ENCODE peak calls at places on chromosomes 12 and 14, in eight cellular contexts. K, W, D, H, T, X, R and F are unnamed samples.
A peak's percentile ranks its signal among the peaks of the same experiment; 100 is the strongest.

GRCh38 chr14:31261859-31262739 is 54.5 kb upstream of the HECTD1 start:
- DNase-seq in K (peak; percentile 24), D (no peak), R (peak; percentile 52), W (no peak), H (no peak), X (no peak), T (peak; percentile 82), F (peak; percentile 41)

GRCh38 chr14:103546651-103547454 is 15.6 kb downstream of the BAG5 start:
- DNase-seq in H (peak; percentile 78), X (peak; percentile 83), D (peak; percentile 93), K (no peak), T (no peak), R (peak; percentile 83), W (peak; percentile 79), F (peak; percentile 60)

GRCh38 chr14:74620497-74620921 is 8.5 kb upstream of the LTBP2 start:
- DNase-seq in T (no peak), H (no peak), D (no peak), X (peak; percentile 51), R (no peak), K (no peak), W (no peak), F (no peak)

GRCh38 chr12:18653465-18653864 is 84.3 kb downstream of the PLCZ1 start:
- DNase-seq in K (no peak), W (no peak), R (no peak), D (no peak), H (no peak), X (no peak), T (no peak), F (no peak)

GRCh38 chr12:88247241-88247643 is 105.1 kb downstream of the TMTC3 start:
- DNase-seq in R (no peak), T (no peak), W (no peak), X (peak; percentile 10), D (no peak), K (no peak), H (no peak), F (no peak)

GRCh38 chr12:111767362-111768158 is 827 bp downstream of the ALDH2 start:
- DNase-seq in W (peak; percentile 58), X (peak; percentile 53), T (no peak), R (no peak), K (no peak), D (no peak), H (no peak), F (no peak)

GRCh38 chr12:120231316-120232011 is 30.6 kb upstream of the RPLP0 start:
- DNase-seq in R (peak; percentile 81), H (no peak), K (no peak), T (no peak), D (peak; percentile 88), W (peak; percentile 58), X (peak; percentile 94), F (peak; percentile 84)

GRCh38 chr14:19917243-19917642 is 3.2 kb upstream of the OR4K5 start:
- DNase-seq in D (no peak), X (no peak), R (no peak), H (no peak), K (no peak), T (no peak), W (no peak), F (no peak)

GRCh38 chr14:56814468-56815074 is 4.3 kb upstream of the OTX2 start:
- DNase-seq in T (no peak), K (no peak), H (no peak), X (no peak), W (no peak), D (no peak), R (no peak), F (no peak)

GRCh38 chr12:30154996-30155730 is 371.4 kb upstream of the TMTC1 start:
- DNase-seq in R (no peak), H (no peak), D (no peak), K (no peak), W (no peak), T (no peak), X (no peak), F (no peak)

GRCh38 chr12:91616401-91616800 is 433.8 kb upstream of the DCN start:
- DNase-seq in T (no peak), K (no peak), W (no peak), R (no peak), H (no peak), X (no peak), D (no peak), F (no peak)

GRCh38 chr12:27525373-27525772 is 1.4 kb downstream of the PPFIBP1 start:
- DNase-seq in X (peak; percentile 44), K (no peak), H (no peak), D (no peak), R (no peak), W (no peak), T (no peak), F (no peak)

GRCh38 chr14:52299692-52300278 is 14.3 kb upstream of the PTGER2 start:
- DNase-seq in H (no peak), W (no peak), K (no peak), T (no peak), X (peak; percentile 54), D (no peak), R (no peak), F (no peak)

GRCh38 chr14:101544550-101544949 is 16.7 kb upstream of the DIO3 start:
- DNase-seq in H (no peak), T (no peak), R (peak; percentile 5), D (no peak), K (no peak), W (no peak), X (no peak), F (no peak)

GRCh38 chr14:101549154-101549553 is 12.1 kb upstream of the DIO3 start:
- DNase-seq in K (no peak), R (peak; percentile 17), W (no peak), H (no peak), T (no peak), D (no peak), X (no peak), F (no peak)

GRCh38 chr14:101546706-101547105 is 14.6 kb upstream of the DIO3 start:
- DNase-seq in T (no peak), H (no peak), D (no peak), W (no peak), K (no peak), X (no peak), R (peak; percentile 12), F (no peak)

GRCh38 chr14:101547107-101547738 is 14.1 kb upstream of the DIO3 start:
- DNase-seq in D (no peak), H (no peak), T (no peak), R (peak; percentile 10), W (no peak), X (no peak), K (no peak), F (no peak)

GRCh38 chr14:101547961-101548669 is 13.2 kb upstream of the DIO3 start:
- DNase-seq in K (no peak), X (no peak), R (peak; percentile 7), H (no peak), T (no peak), W (no peak), D (no peak), F (no peak)
- H3K4me3 ChIP-seq in K (no peak overlapping the region), X (no peak overlapping the region), R (no peak overlapping the region), H (no peak overlapping the region), T (no peak overlapping the region), W (no peak overlapping the region), D (no peak overlapping the region), F (no peak overlapping the region)

GRCh38 chr12:104133861-104134260 is 4.1 kb downstream of the NFYB start:
- DNase-seq in H (no peak), K (no peak), R (no peak), X (no peak), D (no peak), T (no peak), W (no peak), F (no peak)

GRCh38 chr12:104134882-104135281 is 3.1 kb downstream of the NFYB start:
- DNase-seq in T (no peak), D (no peak), H (no peak), K (no peak), R (no peak), X (no peak), W (no peak), F (no peak)

GRCh38 chr12:104130760-104131159 is 7.2 kb downstream of the NFYB start:
- DNase-seq in K (no peak), W (no peak), T (no peak), H (no peak), D (no peak), R (no peak), X (no peak), F (no peak)

GRCh38 chr12:104132351-104132956 is 5.6 kb downstream of the NFYB start:
- DNase-seq in H (no peak), K (no peak), X (no peak), D (no peak), W (no peak), T (no peak), R (no peak), F (no peak)

DNA sequence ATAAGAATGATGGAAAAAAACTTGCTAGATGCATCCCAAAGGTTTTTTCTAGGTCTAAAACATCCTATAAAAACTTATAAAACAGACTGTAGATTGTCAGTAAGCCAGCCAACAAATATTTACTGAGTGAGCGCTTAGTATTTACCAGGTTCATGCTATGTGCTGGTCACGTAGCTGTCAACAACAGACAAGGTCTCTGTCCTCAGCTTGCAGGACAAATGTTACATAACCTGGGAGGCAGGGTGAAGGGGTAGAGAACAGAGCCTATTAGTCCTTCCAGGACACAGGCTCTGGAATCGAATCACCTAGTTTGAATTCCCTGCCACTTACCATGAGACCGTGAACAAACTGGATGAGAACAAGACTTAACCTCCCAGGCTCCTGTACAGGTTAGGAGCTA is 6.4 kb downstream of the NFYB start:
- DNase-seq in D (no peak), H (no peak), R (no peak), T (no peak), K (no peak), W (no peak), X (no peak), F (no peak)
- H3K27ac ChIP-seq in D (no peak overlapping the region), H (no peak overlapping the region), R (no peak overlapping the region), T (no peak overlapping the region), K (no peak overlapping the region), W (no peak overlapping the region), X (no peak overlapping the region), F (no peak overlapping the region)

DNA sequence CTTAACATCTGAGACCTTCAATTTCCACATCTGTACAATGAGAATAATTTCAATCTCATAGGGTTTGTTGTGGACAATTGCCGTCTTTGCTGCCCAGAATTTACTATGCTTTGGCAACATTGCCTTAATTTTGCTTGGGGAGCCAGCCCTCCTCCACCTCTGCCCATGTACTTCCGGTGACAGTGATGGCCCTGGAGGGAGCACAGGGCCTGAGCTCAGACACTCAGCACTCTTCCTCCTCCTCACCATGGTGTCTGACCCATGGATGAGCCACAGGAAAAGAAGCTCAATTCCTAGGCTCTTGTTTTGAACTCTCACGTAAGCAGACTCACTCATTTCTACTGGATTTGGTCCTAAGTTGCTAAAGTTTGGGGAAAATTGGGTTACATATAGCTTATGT is 58.2 kb downstream of the TBC1D30 start:
- DNase-seq in W (no peak), T (no peak), X (no peak), K (no peak), H (no peak), D (no peak), R (no peak), F (no peak)
- H3K4me3 ChIP-seq in W (no peak overlapping the region), T (no peak overlapping the region), X (no peak overlapping the region), K (no peak overlapping the region), H (no peak overlapping the region), D (no peak overlapping the region), R (no peak overlapping the region), F (no peak overlapping the region)

DNA sequence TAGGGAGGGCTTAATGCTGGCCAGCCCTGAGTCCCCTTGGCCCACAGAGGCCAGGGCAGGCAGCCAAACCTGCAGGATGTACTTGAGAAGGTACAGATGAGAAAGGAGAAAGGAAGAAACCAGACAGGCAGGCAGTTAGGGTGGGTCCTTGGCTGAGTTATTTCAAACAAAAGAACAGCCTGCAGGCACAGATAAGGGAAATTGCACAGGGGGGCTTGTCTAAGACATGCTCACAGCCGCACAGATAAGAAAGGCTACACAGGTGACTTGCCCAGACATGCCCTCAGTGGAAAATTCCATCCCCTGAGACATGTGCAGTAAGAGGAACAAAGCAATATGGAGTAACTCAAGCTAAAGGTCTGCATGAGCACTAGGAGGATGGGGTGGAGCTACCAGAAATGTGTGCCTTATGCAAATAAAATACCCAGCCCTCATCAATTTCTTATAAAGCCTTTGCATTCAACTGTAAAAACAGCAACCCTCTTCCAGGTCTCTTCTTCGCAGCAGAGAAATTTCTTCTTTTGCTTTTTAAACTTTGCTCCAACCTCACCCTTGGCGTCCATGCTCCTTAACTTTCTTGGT is 158.2 kb upstream of the RGS6 start:
- DNase-seq in X (no peak), W (no peak), D (no peak), T (no peak), R (no peak), K (no peak), H (no peak), F (no peak)
- H3K27ac ChIP-seq in X (peak overlapping the region; percentile 35), W (no peak overlapping the region), D (no peak overlapping the region), T (no peak overlapping the region), R (no peak overlapping the region), K (no peak overlapping the region), H (no peak overlapping the region), F (no peak overlapping the region)